ENCODE peak calls at places on chromosomes 7 and 10, in five cellular contexts. E is stimulated activated CD4-positive, alpha-beta T cell treated with anti-CD3 and anti-CD28 coated beads, TNF-alpha, amount 100 ng/mL, for 4 hours; V is stimulated activated CD8-positive, alpha-beta memory T cell treated with anti-CD3 and anti-CD28 coated beads, Interleukin-2, amount 100 ng/mL, for 1 hour; H is fibroblast of pulmonary artery; D is GM06990. J is an unnamed sample.

GRCh38 chr10:102148275-102148674 is 3.9 kb upstream of the NOLC1 start:
- DNase-seq in V (no peak), H (no peak), E (no peak), D (no peak), J (no peak)

GRCh38 chr7:116273283-116273917 is 63.1 kb downstream of the TES start:
- DNase-seq in D (no peak), E (no peak), V (no peak), H (no peak), J (no peak)

GRCh38 chr10:91603931-91604331 is 28.9 kb downstream of the PPP1R3C start:
- DNase-seq in V (no peak), D (no peak), E (no peak), H (peak; percentile 82), J (peak; percentile 58)

GRCh38 chr10:2951235-2951835 is 116.0 kb upstream of the PFKP start:
- DNase-seq in V (no peak), D (no peak), H (no peak), E (no peak), J (no peak)

GRCh38 chr10:101828734-101829551 is 10.7 kb upstream of the OGA start:
- DNase-seq in V (no peak), E (no peak), H (no peak), D (no peak), J (no peak)

GRCh38 chr10:6532321-6532720 is 47.8 kb downstream of the PRKCQ start:
- DNase-seq in V (no peak), H (no peak), D (no peak), E (no peak), J (no peak)

GRCh38 chr7:108268200-108268820 is 138.1 kb upstream of the LAMB4 start:
- DNase-seq in V (no peak), H (no peak), D (no peak), E (no peak), J (no peak)

GRCh38 chr10:4260483-4260882 is 475.5 kb upstream of the KLF6 start:
- DNase-seq in D (no peak), V (no peak), E (no peak), H (peak; percentile 69), J (no peak)

GRCh38 chr7:105594034-105594433 is 12.7 kb upstream of the EFCAB10 start:
- DNase-seq in E (no peak), V (no peak), D (no peak), H (no peak), J (no peak)

GRCh38 chr7:74141705-74142104 is 32.5 kb upstream of the EIF4H start:
- DNase-seq in V (no peak), E (no peak), H (no peak), D (peak; percentile 28), J (no peak)

GRCh38 chr10:108597031-108597430 is 1326.3 kb downstream of the XPNPEP1 start:
- DNase-seq in V (no peak), E (no peak), H (peak; percentile 34), D (no peak), J (no peak)

GRCh38 chr7:18426564-18427226 is 68.9 kb upstream of the HDAC9 start:
- DNase-seq in D (no peak), V (no peak), E (no peak), H (peak; percentile 53), J (no peak)

GRCh38 chr10:97321032-97321806 is 2.1 kb downstream of the FRAT1 start:
- DNase-seq in D (no peak), H (no peak), V (no peak), E (no peak), J (peak; percentile 25)

GRCh38 chr10:64070241-64070640 is 549.0 kb downstream of the REEP3 start:
- DNase-seq in E (no peak), H (no peak), D (no peak), V (no peak), J (no peak)

GRCh38 chr10:84539244-84539643 is 210.9 kb downstream of the CCSER2 start:
- DNase-seq in V (no peak), H (peak; percentile 25), D (no peak), E (no peak), J (no peak)

GRCh38 chr7:137454169-137455166 is 110.9 kb upstream of the PTN start:
- DNase-seq in H (peak; percentile 98), E (no peak), V (no peak), D (no peak), J (peak; percentile 38)

GRCh38 chr10:10854715-10855114 is 163.0 kb upstream of the CELF2 start:
- DNase-seq in E (no peak), D (peak; percentile 3), H (no peak), V (no peak), J (no peak)

GRCh38 chr7:140966561-140967234 is 42.0 kb upstream of the BRAF start:
- DNase-seq in D (no peak), H (peak; percentile 0), E (no peak), V (no peak), J (no peak)

GRCh38 chr7:39761435-39761834 is 138.1 kb downstream of the RALA start:
- DNase-seq in D (no peak), E (no peak), H (no peak), V (no peak), J (no peak)

GRCh38 chr7:39357648-39358047 is 208.6 kb upstream of the YAE1 start:
- DNase-seq in H (no peak), V (no peak), D (no peak), E (no peak), J (no peak)

GRCh38 chr7:87316846-87317545 is 28.5 kb upstream of the CROT start:
- DNase-seq in H (peak; percentile 83), E (no peak), D (no peak), V (no peak), J (no peak)

GRCh38 chr7:43648725-43649406 is 66.0 kb downstream of the STK17A start:
- DNase-seq in V (peak; percentile 38), E (no peak), D (peak; percentile 84), H (peak; percentile 80), J (peak; percentile 44)

GRCh38 chr7:15430191-15430590 is 131.6 kb downstream of the AGMO start:
- DNase-seq in D (no peak), E (no peak), V (no peak), H (no peak), J (no peak)

GRCh38 chr10:120432209-120432608 is 24.8 kb upstream of the PLPP4 start:
- DNase-seq in H (no peak), V (no peak), E (no peak), D (no peak), J (no peak)

GRCh38 chr7:140364819-140365218 is 33.5 kb downstream of the SLC37A3 start:
- DNase-seq in H (no peak), D (no peak), E (no peak), V (no peak), J (no peak)

GRCh38 chr7:78543976-78544375 is 745.4 kb downstream of the PHTF2 start:
- DNase-seq in E (no peak), H (no peak), V (no peak), D (no peak), J (no peak)

GRCh38 chr10:68666280-68666760 is 54.7 kb upstream of the CCAR1 start:
- DNase-seq in H (peak; percentile 85), D (no peak), E (no peak), V (no peak), J (no peak)

GRCh38 chr7:22853674-22854157 is 31.1 kb upstream of the TOMM7 start:
- DNase-seq in D (no peak), E (no peak), H (peak; percentile 33), V (no peak), J (no peak)

GRCh38 chr7:85508642-85509429 is 322.0 kb upstream of the SEMA3D start:
- DNase-seq in V (no peak), D (no peak), E (no peak), H (peak; percentile 57), J (no peak)

GRCh38 chr10:32139223-32140073 is 83.2 kb upstream of the KIF5B start:
- DNase-seq in E (no peak), H (peak; percentile 95), D (no peak), V (no peak), J (peak; percentile 81)

GRCh38 chr7:138645284-138645683 is 55.9 kb downstream of the SVOPL start:
- DNase-seq in D (no peak), H (no peak), V (no peak), E (no peak), J (no peak)

GRCh38 chr10:132646443-132647097 is 109.0 kb downstream of the INPP5A start:
- DNase-seq in H (no peak), D (no peak), E (no peak), V (no peak), J (no peak)

GRCh38 chr10:124654686-124655085 is 89.5 kb downstream of the FAM53B start:
- DNase-seq in H (no peak), D (no peak), V (no peak), E (no peak), J (no peak)

GRCh38 chr7:28328822-28329615 is 83.3 kb upstream of the CREB5 start:
- DNase-seq in E (no peak), V (no peak), D (no peak), H (no peak), J (no peak)

GRCh38 chr10:17980796-17981195 is 29.1 kb downstream of the SLC39A12 start:
- DNase-seq in H (no peak), V (no peak), D (no peak), E (no peak), J (no peak)

GRCh38 chr10:18737236-18737635 is 78.0 kb downstream of the ARL5B start:
- DNase-seq in H (no peak), D (no peak), E (no peak), V (no peak), J (no peak)